ENCODE peak calls at places on chromosomes 13 and 19, in ten cellular contexts. T, V, H, S, A, F, Y, J, M and E are unnamed samples.
A peak's percentile ranks its signal among the peaks of the same experiment; 100 is the strongest.

GRCh38 chr19:46481947-46482346 is 10.6 kb upstream of the PNMA8A start:
- DNase-seq in T (no peak), V (no peak), H (no peak), S (no peak), A (no peak), F (no peak), Y (no peak), J (no peak), M (no peak), E (no peak)

GRCh38 chr19:51111606-51112005 is 3.4 kb upstream of the CTU1 start:
- DNase-seq in T (no peak), V (no peak), H (no peak), S (no peak), A (no peak), F (no peak), Y (no peak), J (no peak), M (no peak), E (no peak)

GRCh38 chr19:38164526-38164925 is 59.5 kb downstream of the DPF1 start:
- DNase-seq in T (no peak), V (no peak), H (no peak), S (no peak), A (no peak), F (no peak), Y (no peak), J (no peak), M (no peak), E (no peak)

GRCh38 chr13:35210234-35210633 is 266.3 kb downstream of the MAB21L1 start:
- DNase-seq in T (no peak), V (no peak), H (no peak), S (no peak), A (no peak), F (peak; percentile 1), Y (no peak), J (no peak), M (no peak), E (no peak)

GRCh38 chr13:107867701-107868661 is 347.4 kb downstream of the LIG4 start:
- DNase-seq in T (no peak), V (peak; percentile 6), H (no peak), S (no peak), A (peak; percentile 35), F (peak; percentile 36), Y (no peak), J (no peak), M (no peak), E (no peak)

GRCh38 chr19:55657004-55657747 is 2.3 kb downstream of the U2AF2 start:
- DNase-seq in T (no peak), V (no peak), H (no peak), S (no peak), A (peak; percentile 65), F (no peak), Y (no peak), J (no peak), M (no peak), E (no peak)

GRCh38 chr13:59437902-59438301 is 725.8 kb downstream of the DIAPH3 start:
- DNase-seq in T (no peak), V (no peak), H (no peak), S (no peak), A (no peak), F (no peak), Y (no peak), J (no peak), M (no peak), E (no peak)

GRCh38 chr13:32548837-32549236 is 10.2 kb upstream of the N4BP2L2 start:
- DNase-seq in T (peak; percentile 8), V (no peak), H (no peak), S (no peak), A (no peak), F (peak; percentile 53), Y (no peak), J (no peak), M (no peak), E (no peak)

GRCh38 chr13:111448504-111448903 is 128.1 kb downstream of the TEX29 start:
- DNase-seq in T (no peak), V (no peak), H (no peak), S (no peak), A (no peak), F (no peak), Y (no peak), J (no peak), M (no peak), E (no peak)

GRCh38 chr13:44382635-44383145 is 9.1 kb downstream of the SERP2 start:
- DNase-seq in T (no peak), V (peak; percentile 37), H (no peak), S (no peak), A (peak; percentile 66), F (no peak), Y (no peak), J (peak; percentile 58), M (no peak), E (no peak)

GRCh38 chr13:113881614-113882265 is 17.9 kb upstream of the GAS6 start:
- DNase-seq in T (no peak), V (no peak), H (no peak), S (no peak), A (peak; percentile 73), F (no peak), Y (no peak), J (no peak), M (no peak), E (no peak)

GRCh38 chr13:71864094-71864980 is 2.7 kb downstream of the DACH1 start:
- DNase-seq in T (no peak), V (peak; percentile 65), H (no peak), S (no peak), A (no peak), F (peak; percentile 49), Y (peak; percentile 67), J (peak; percentile 81), M (no peak), E (no peak)

GRCh38 chr19:29680447-29680846 is 15.2 kb downstream of the PLEKHF1 start:
- DNase-seq in T (no peak), V (peak; percentile 54), H (no peak), S (no peak), A (peak; percentile 62), F (no peak), Y (no peak), J (peak; percentile 72), M (no peak), E (no peak)

GRCh38 chr19:18167975-18168645 is 5.5 kb upstream of the IFI30 start:
- DNase-seq in T (no peak), V (peak; percentile 37), H (no peak), S (no peak), A (peak; percentile 59), F (peak; percentile 39), Y (no peak), J (peak; percentile 61), M (no peak), E (no peak)

GRCh38 chr19:18998276-18998675 is 35.0 kb downstream of the SUGP2 start:
- DNase-seq in T (no peak), V (no peak), H (no peak), S (no peak), A (no peak), F (no peak), Y (no peak), J (no peak), M (no peak), E (no peak)

DNA sequence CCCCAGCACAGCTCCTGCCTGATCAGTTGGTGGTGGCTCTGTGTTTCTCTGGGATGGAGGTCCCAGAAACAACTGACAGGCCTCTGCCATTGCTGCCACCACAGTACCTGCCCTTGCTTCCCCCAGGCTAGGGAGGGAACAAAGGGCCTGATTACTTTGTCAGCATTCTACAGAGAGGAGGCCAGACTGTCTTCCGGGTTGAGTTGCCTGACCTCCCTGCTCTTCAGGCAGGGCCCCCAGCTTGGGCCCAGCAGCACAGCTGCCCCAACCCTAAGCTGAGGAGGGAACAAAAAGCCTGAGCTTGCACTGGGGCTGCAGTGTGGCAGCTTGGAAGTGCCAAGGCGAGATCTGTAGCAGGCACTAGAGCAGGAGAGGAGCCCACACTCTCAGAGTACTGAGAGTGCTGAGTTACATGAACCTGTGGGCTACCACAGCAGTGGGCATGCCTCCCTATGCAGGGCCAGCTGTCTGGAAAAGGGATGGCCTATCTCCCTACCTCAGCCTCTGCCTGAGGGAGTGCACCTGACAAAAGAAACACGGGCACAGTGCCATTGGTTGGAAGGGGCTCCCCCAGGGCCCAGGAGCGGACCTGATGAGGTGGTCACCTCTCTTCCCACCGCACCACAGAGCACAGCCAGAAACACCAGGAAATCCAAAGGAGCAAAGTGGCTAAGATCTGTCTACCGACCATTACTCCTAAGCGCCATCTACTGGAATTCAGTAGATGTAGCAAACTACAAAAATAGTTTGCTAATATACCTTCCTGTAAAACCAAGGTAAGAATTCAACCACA is 24.4 kb downstream of the SLC25A15 start:
- DNase-seq in T (no peak), V (no peak), H (no peak), S (no peak), A (no peak), F (peak; percentile 56), Y (no peak), J (no peak), M (no peak), E (no peak)
- TF ChIP-seq CTCF in T (peak; percentile 52), V (peak; percentile 60), H (peak; percentile 7), S (peak; percentile 66), A (peak; percentile 56), F (peak; percentile 76), Y (peak; percentile 32), J (peak; percentile 29), M (peak; percentile 56), E (no peak)

GRCh38 chr19:23436944-23437343 is 41.7 kb upstream of the ZNF91 start:
- DNase-seq in T (no peak), V (no peak), H (no peak), S (no peak), A (no peak), F (no peak), Y (no peak), J (no peak), M (no peak), E (no peak)
- TF ChIP-seq CTCF in T (peak; percentile 37), V (peak; percentile 12), H (no peak), S (no peak), A (no peak), F (peak; percentile 19), Y (no peak), J (no peak), M (peak; percentile 38), E (no peak)

DNA sequence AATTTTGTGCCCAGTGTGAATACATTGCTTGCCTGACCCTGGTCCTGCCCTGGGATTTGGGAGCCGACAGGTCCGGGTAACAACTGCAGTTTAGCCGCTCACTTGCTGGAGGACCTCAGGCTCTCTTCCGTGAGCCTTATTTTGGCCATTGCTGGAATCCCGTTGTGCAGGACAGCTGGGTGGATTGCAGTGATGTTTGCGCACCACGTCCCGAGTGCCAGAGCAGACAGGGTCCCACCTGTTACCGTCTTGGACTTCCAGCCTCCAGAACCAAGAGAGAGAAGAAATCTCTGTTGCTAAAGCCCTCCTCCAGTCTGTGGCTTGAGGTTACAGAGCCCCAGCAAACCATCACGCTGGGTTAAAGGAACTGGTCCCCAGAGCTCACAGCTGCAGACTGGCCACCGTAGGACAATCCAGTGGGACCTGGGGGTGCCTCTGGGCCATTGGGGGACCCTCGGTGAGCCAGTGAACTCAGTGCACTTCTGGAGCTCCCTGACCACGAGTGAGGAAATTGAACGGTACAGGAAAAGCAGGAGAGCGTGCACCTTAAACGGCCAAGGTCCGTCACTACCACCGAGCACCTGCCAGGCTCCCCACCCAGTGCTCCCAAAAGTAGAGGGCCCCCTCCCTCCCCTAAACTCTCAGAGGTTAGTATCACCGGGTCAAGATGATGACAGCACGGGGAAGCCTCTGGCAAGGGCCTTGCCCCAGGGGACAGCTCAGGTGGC is 92.9 kb downstream of the GNG7 start:
- DNase-seq in T (no peak), V (no peak), H (no peak), S (no peak), A (no peak), F (no peak), Y (no peak), J (no peak), M (no peak), E (no peak)
- TF ChIP-seq CTCF in T (no peak), V (no peak), H (no peak), S (no peak), A (no peak), F (no peak), Y (no peak), J (no peak), M (no peak), E (no peak)

GRCh38 chr13:53775807-53776206 is 747.2 kb downstream of the OLFM4 start:
- DNase-seq in T (no peak), V (no peak), H (no peak), S (no peak), A (no peak), F (no peak), Y (no peak), J (no peak), M (no peak), E (no peak)
- TF ChIP-seq CTCF in T (no peak), V (no peak), H (no peak), S (no peak), A (no peak), F (no peak), Y (no peak), J (no peak), M (no peak), E (no peak)